ENCODE peak calls at places on chromosomes 11 and 22, in seven cellular contexts. One of them, this sample, is unnamed.

GRCh38 chr22:49621601-49622210 is 206.0 kb downstream of the BRD1 start:
- DNase-seq in KG1: no peak
- DNase-seq in MCF 10A: no peak
- DNase-seq in sigmoid colon: peak
- DNase-seq in islet precursor cell: no peak
- DNase-seq in endothelial cell of umbilical vein: no peak
- DNase-seq in amygdala: no peak
- DNase-seq in this sample: no peak

GRCh38 chr11:81007046-81007445 is 1566.2 kb upstream of the TENM4 start:
- DNase-seq in endothelial cell of umbilical vein: peak
- DNase-seq in MCF 10A: peak
- DNase-seq in islet precursor cell: no peak
- DNase-seq in KG1: no peak
- DNase-seq in sigmoid colon: no peak
- DNase-seq in amygdala: no peak
- DNase-seq in this sample: no peak

GRCh38 chr11:72924568-72925190 is 110.5 kb downstream of the ATG16L2 start:
- DNase-seq in amygdala: no peak
- DNase-seq in sigmoid colon: no peak
- DNase-seq in islet precursor cell: no peak
- DNase-seq in KG1: no peak
- DNase-seq in MCF 10A: peak
- DNase-seq in endothelial cell of umbilical vein: peak
- DNase-seq in this sample: no peak

GRCh38 chr11:118918128-118918685 is 7.5 kb downstream of the BCL9L start:
- DNase-seq in MCF 10A: peak
- DNase-seq in KG1: no peak
- DNase-seq in amygdala: no peak
- DNase-seq in islet precursor cell: peak
- DNase-seq in endothelial cell of umbilical vein: peak
- DNase-seq in sigmoid colon: peak
- DNase-seq in this sample: no peak

GRCh38 chr11:65225284-65226102 is 36.3 kb upstream of the POLA2 start:
- DNase-seq in amygdala: no peak
- DNase-seq in endothelial cell of umbilical vein: peak
- DNase-seq in islet precursor cell: peak
- DNase-seq in MCF 10A: peak
- DNase-seq in sigmoid colon: peak
- DNase-seq in KG1: no peak
- DNase-seq in this sample: no peak

GRCh38 chr22:20761536-20761935 is 12.4 kb upstream of the SERPIND1 start:
- DNase-seq in islet precursor cell: no peak
- DNase-seq in KG1: no peak
- DNase-seq in endothelial cell of umbilical vein: no peak
- DNase-seq in MCF 10A: no peak
- DNase-seq in sigmoid colon: no peak
- DNase-seq in amygdala: no peak
- DNase-seq in this sample: no peak

GRCh38 chr11:27039873-27040272 is 742 bp upstream of the BBOX1 start:
- DNase-seq in KG1: no peak
- DNase-seq in endothelial cell of umbilical vein: no peak
- DNase-seq in islet precursor cell: no peak
- DNase-seq in MCF 10A: no peak
- DNase-seq in sigmoid colon: no peak
- DNase-seq in amygdala: no peak
- DNase-seq in this sample: no peak

GRCh38 chr22:46929689-46930225 is 167.3 kb downstream of the TBC1D22A start:
- DNase-seq in KG1: no peak
- DNase-seq in MCF 10A: no peak
- DNase-seq in sigmoid colon: no peak
- DNase-seq in amygdala: no peak
- DNase-seq in islet precursor cell: no peak
- DNase-seq in endothelial cell of umbilical vein: no peak
- DNase-seq in this sample: no peak

GRCh38 chr22:24997023-24997422 is 44.5 kb downstream of the KIAA1671 start:
- DNase-seq in endothelial cell of umbilical vein: no peak
- DNase-seq in amygdala: no peak
- DNase-seq in KG1: no peak
- DNase-seq in sigmoid colon: no peak
- DNase-seq in islet precursor cell: no peak
- DNase-seq in MCF 10A: no peak
- DNase-seq in this sample: no peak

GRCh38 chr11:121929581-121929980 is 186.4 kb downstream of the BLID start:
- DNase-seq in sigmoid colon: no peak
- DNase-seq in islet precursor cell: peak
- DNase-seq in endothelial cell of umbilical vein: peak
- DNase-seq in MCF 10A: no peak
- DNase-seq in KG1: no peak
- DNase-seq in amygdala: peak
- DNase-seq in this sample: no peak

GRCh38 chr11:113529606-113530005 is 54.4 kb upstream of the DRD2 start:
- DNase-seq in islet precursor cell: peak
- DNase-seq in sigmoid colon: no peak
- DNase-seq in endothelial cell of umbilical vein: no peak
- DNase-seq in amygdala: no peak
- DNase-seq in KG1: no peak
- DNase-seq in MCF 10A: no peak
- DNase-seq in this sample: no peak

GRCh38 chr22:43739851-43740250 is 72.3 kb downstream of the EFCAB6 start:
- DNase-seq in MCF 10A: no peak
- DNase-seq in endothelial cell of umbilical vein: no peak
- DNase-seq in sigmoid colon: no peak
- DNase-seq in KG1: no peak
- DNase-seq in amygdala: no peak
- DNase-seq in islet precursor cell: no peak
- DNase-seq in this sample: no peak

GRCh38 chr11:33375688-33376311 is 118.6 kb downstream of the HIPK3 start:
- DNase-seq in sigmoid colon: no peak
- DNase-seq in amygdala: no peak
- DNase-seq in islet precursor cell: peak
- DNase-seq in endothelial cell of umbilical vein: peak
- DNase-seq in KG1: no peak
- DNase-seq in MCF 10A: no peak
- DNase-seq in this sample: no peak

GRCh38 chr22:44025171-44026065 is 1.3 kb downstream of the PARVB start:
- DNase-seq in islet precursor cell: no peak
- DNase-seq in MCF 10A: no peak
- DNase-seq in endothelial cell of umbilical vein: peak
- DNase-seq in KG1: peak
- DNase-seq in sigmoid colon: no peak
- DNase-seq in amygdala: no peak
- DNase-seq in this sample: peak

GRCh38 chr22:26701323-26701722 is 43.9 kb downstream of the MIAT start:
- DNase-seq in amygdala: no peak
- DNase-seq in endothelial cell of umbilical vein: no peak
- DNase-seq in MCF 10A: no peak
- DNase-seq in islet precursor cell: no peak
- DNase-seq in KG1: no peak
- DNase-seq in sigmoid colon: no peak
- DNase-seq in this sample: no peak

GRCh38 chr22:29319072-29319471 is 3.6 kb upstream of the RASL10A start:
- DNase-seq in KG1: no peak
- DNase-seq in sigmoid colon: no peak
- DNase-seq in MCF 10A: no peak
- DNase-seq in islet precursor cell: no peak
- DNase-seq in amygdala: no peak
- DNase-seq in endothelial cell of umbilical vein: no peak
- DNase-seq in this sample: no peak

GRCh38 chr22:48564995-48565394 is 1262.7 kb downstream of the BRD1 start:
- DNase-seq in KG1: no peak
- DNase-seq in MCF 10A: no peak
- DNase-seq in endothelial cell of umbilical vein: no peak
- DNase-seq in islet precursor cell: no peak
- DNase-seq in sigmoid colon: no peak
- DNase-seq in amygdala: no peak
- DNase-seq in this sample: no peak

GRCh38 chr11:119888119-119888518 is 159.1 kb upstream of the NECTIN1 start:
- DNase-seq in endothelial cell of umbilical vein: no peak
- DNase-seq in amygdala: no peak
- DNase-seq in islet precursor cell: no peak
- DNase-seq in KG1: no peak
- DNase-seq in sigmoid colon: no peak
- DNase-seq in MCF 10A: no peak
- DNase-seq in this sample: no peak

GRCh38 chr11:78299000-78299712 is 110.4 kb downstream of the USP35 start:
- DNase-seq in MCF 10A: no peak
- DNase-seq in endothelial cell of umbilical vein: peak
- DNase-seq in sigmoid colon: no peak
- DNase-seq in KG1: no peak
- DNase-seq in amygdala: no peak
- DNase-seq in islet precursor cell: no peak
- DNase-seq in this sample: no peak

GRCh38 chr22:18965526-18966421 is 29.7 kb upstream of the PRODH start:
- DNase-seq in islet precursor cell: no peak
- DNase-seq in amygdala: no peak
- DNase-seq in MCF 10A: no peak
- DNase-seq in sigmoid colon: peak
- DNase-seq in KG1: no peak
- DNase-seq in endothelial cell of umbilical vein: no peak
- DNase-seq in this sample: no peak

GRCh38 chr11:107179829-107180228 is 161.6 kb upstream of the GUCY1A2 start:
- DNase-seq in sigmoid colon: no peak
- DNase-seq in endothelial cell of umbilical vein: no peak
- DNase-seq in amygdala: no peak
- DNase-seq in islet precursor cell: no peak
- DNase-seq in KG1: no peak
- DNase-seq in MCF 10A: no peak
- DNase-seq in this sample: no peak

GRCh38 chr11:120564573-120565301 is 53.2 kb downstream of the GRIK4 start:
- DNase-seq in islet precursor cell: peak
- DNase-seq in sigmoid colon: no peak
- DNase-seq in MCF 10A: peak
- DNase-seq in endothelial cell of umbilical vein: peak
- DNase-seq in amygdala: peak
- DNase-seq in KG1: no peak
- DNase-seq in this sample: no peak

GRCh38 chr11:25928076-25928475 is 403.9 kb upstream of the ANO3 start:
- DNase-seq in MCF 10A: no peak
- DNase-seq in islet precursor cell: no peak
- DNase-seq in amygdala: no peak
- DNase-seq in sigmoid colon: no peak
- DNase-seq in endothelial cell of umbilical vein: no peak
- DNase-seq in KG1: no peak
- DNase-seq in this sample: no peak

This sample was measured in SIG-M5.